ENCODE peak calls at places on chromosomes 13 and 19, in four cellular contexts. L is HFFc6, W is RWPE1, C is GM13976. K is an unnamed sample.

GRCh38 chr19:30317403-30317802 is 54.8 kb upstream of the ZNF536 start:
- DNase-seq in L (no peak), W (no peak), C (no peak), K (no peak)

GRCh38 chr13:34546841-34547240 is 395.2 kb upstream of the NBEA start:
- DNase-seq in L (no peak), W (no peak), C (no peak), K (no peak)

GRCh38 chr13:88649855-88650254 is 978.7 kb downstream of the SLITRK5 start:
- DNase-seq in L (no peak), W (no peak), C (no peak), K (no peak)

GRCh38 chr19:14632286-14632685 is 42.4 kb downstream of the ADGRE3 start:
- DNase-seq in L (peak), W (peak), C (peak), K (peak)

GRCh38 chr19:58407658-58408151 is 744 bp upstream of the ZNF584 start:
- DNase-seq in L (no peak), W (no peak), C (no peak), K (peak)

GRCh38 chr13:47148543-47148942 is 251.7 kb upstream of the HTR2A start:
- DNase-seq in L (no peak), W (no peak), C (no peak), K (no peak)

GRCh38 chr13:114049026-114049425 is 75.2 kb upstream of the C13orf46 start:
- DNase-seq in L (no peak), W (no peak), C (peak), K (peak)

GRCh38 chr13:43865892-43866291 is 13.6 kb downstream of the CCDC122 start:
- DNase-seq in L (peak), W (no peak), C (no peak), K (no peak)

GRCh38 chr19:31648347-31648746 is 299.1 kb upstream of the TSHZ3 start:
- DNase-seq in L (no peak), W (no peak), C (no peak), K (no peak)

GRCh38 chr13:71602327-71602726 is 264.7 kb downstream of the DACH1 start:
- DNase-seq in L (no peak), W (no peak), C (no peak), K (no peak)

GRCh38 chr13:66563076-66563475 is 667.1 kb downstream of the PCDH9 start:
- DNase-seq in L (no peak), W (no peak), C (no peak), K (no peak)

GRCh38 chr19:29831041-29831548 is 19.3 kb downstream of the CCNE1 start:
- DNase-seq in L (no peak), W (no peak), C (peak), K (peak)

GRCh38 chr13:77184455-77184854 is 142.4 kb downstream of the MYCBP2 start:
- DNase-seq in L (no peak), W (no peak), C (peak), K (peak)

GRCh38 chr19:45271709-45272108 is 20.6 kb downstream of the MARK4 start:
- DNase-seq in L (no peak), W (no peak), C (no peak), K (no peak)

GRCh38 chr13:106337096-106337495 is 198.4 kb downstream of the EFNB2 start:
- DNase-seq in L (no peak), W (no peak), C (no peak), K (no peak)

GRCh38 chr19:18865973-18866799 is 29.8 kb downstream of the CERS1 start:
- DNase-seq in L (peak), W (peak), C (peak), K (peak)

GRCh38 chr13:101714195-101714594 is 261.7 kb downstream of the ITGBL1 start:
- DNase-seq in L (no peak), W (no peak), C (no peak), K (no peak)

GRCh38 chr13:49214917-49215376 is 5.2 kb upstream of the MLNR start:
- DNase-seq in L (no peak), W (no peak), C (peak), K (peak)

GRCh38 chr13:19836472-19836871 is 27.0 kb downstream of the ZMYM5 start:
- DNase-seq in L (peak), W (no peak), C (no peak), K (no peak)

GRCh38 chr13:46168341-46168740 is 13.6 kb downstream of the LCP1 start:
- DNase-seq in L (no peak), W (no peak), C (no peak), K (no peak)

GRCh38 chr19:40191836-40192646 is 815 bp downstream of the MAP3K10 start:
- DNase-seq in L (no peak), W (peak), C (peak), K (peak)
- TF ChIP-seq CTCF in L (peak), W (no peak), C (no peak), K (no peak)

DNA sequence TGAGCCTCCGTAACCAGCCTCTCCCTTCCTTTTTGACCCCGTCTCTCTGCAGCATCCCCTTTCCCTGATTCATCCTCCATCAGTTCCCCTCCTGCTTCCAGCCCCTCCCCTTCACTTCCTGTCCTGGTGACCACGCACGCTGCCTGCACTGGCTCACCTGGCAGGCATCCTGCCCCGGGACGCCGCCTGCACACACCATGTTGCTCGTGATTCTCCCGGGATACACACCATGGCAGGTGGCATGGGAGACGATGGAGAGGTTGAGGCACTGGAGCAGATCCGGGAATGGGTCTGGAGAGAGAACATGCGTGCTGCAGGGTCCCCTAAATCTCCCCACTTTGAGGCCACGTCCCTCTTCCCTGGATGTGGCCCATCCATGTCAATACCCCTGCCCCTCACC is 4.2 kb downstream of the KLK12 start:
- DNase-seq in L (no peak), W (no peak), C (no peak), K (no peak)
- TF ChIP-seq CTCF in L (no peak), W (no peak), C (no peak), K (no peak)

GRCh38 chr13:25267715-25268114 is 19.6 kb downstream of the MTMR6 start:
- DNase-seq in L (peak), W (no peak), C (peak), K (no peak)
- TF ChIP-seq CTCF in L (peak), W (no peak), C (peak), K (no peak)

GRCh38 chr19:16039545-16039944 is 36.8 kb upstream of the TPM4 start:
- DNase-seq in L (no peak), W (no peak), C (peak), K (no peak)

GRCh38 chr19:16042533-16043085 is 33.7 kb upstream of the TPM4 start:
- DNase-seq in L (no peak), W (no peak), C (no peak), K (no peak)

GRCh38 chr19:16043156-16043757 is 33.0 kb upstream of the TPM4 start:
- DNase-seq in L (no peak), W (no peak), C (no peak), K (no peak)

GRCh38 chr19:16040642-16041041 is 35.7 kb upstream of the TPM4 start:
- DNase-seq in L (no peak), W (no peak), C (no peak), K (no peak)

GRCh38 chr19:16041571-16042386 is 34.5 kb upstream of the TPM4 start:
- DNase-seq in L (peak), W (peak), C (peak), K (peak)
- TF ChIP-seq CTCF in L (peak), W (peak), C (peak), K (peak)

GRCh38 chr19:28785961-28786360 is 427.0 kb downstream of the UQCRFS1 start:
- DNase-seq in L (no peak), W (no peak), C (no peak), K (no peak)
- TF ChIP-seq CTCF in L (no peak), W (no peak), C (no peak), K (no peak)

GRCh38 chr13:81539643-81540150 is 1198.8 kb upstream of the SPRY2 start:
- DNase-seq in L (no peak), W (no peak), C (no peak), K (no peak)

GRCh38 chr13:81540777-81541176 is 1199.9 kb upstream of the SPRY2 start:
- DNase-seq in L (peak), W (no peak), C (no peak), K (no peak)
- TF ChIP-seq CTCF in L (peak), W (no peak), C (no peak), K (no peak)

GRCh38 chr13:98488736-98489135 is 88.2 kb downstream of the STK24 start:
- DNase-seq in L (no peak), W (no peak), C (no peak), K (no peak)
- TF ChIP-seq CTCF in L (no peak), W (no peak), C (no peak), K (no peak)

GRCh38 chr19:17435218-17435617 is 13.2 kb downstream of the TMEM221 start:
- DNase-seq in L (no peak), W (no peak), C (no peak), K (no peak)

GRCh38 chr19:17431417-17431816 is 11.6 kb downstream of the MVB12A start:
- DNase-seq in L (no peak), W (no peak), C (no peak), K (no peak)

GRCh38 chr19:17436874-17437267 is 11.6 kb downstream of the TMEM221 start:
- DNase-seq in L (no peak), W (no peak), C (no peak), K (no peak)

GRCh38 chr19:17441241-17442135 is 7.0 kb downstream of the TMEM221 start:
- DNase-seq in L (peak), W (peak), C (peak), K (peak)

GRCh38 chr19:17436094-17436873 is 12.2 kb downstream of the TMEM221 start:
- DNase-seq in L (no peak), W (no peak), C (no peak), K (no peak)
- TF ChIP-seq CTCF in L (no peak), W (no peak), C (no peak), K (no peak)

K was measured in GM20000.